ENCODE peak calls at places on chromosome 20, in nine cellular contexts. L is heart left ventricle, R is mesothelial cell of epicardium, W is AG10803, N is right lobe of liver, D is progenitor cell of endocrine pancreas, Z is breast epithelium, I is foreskin fibroblast, V is tibial nerve. X is an unnamed sample.

GRCh38 chr20:64241061-64241460 is 14.5 kb upstream of the PCMTD2 start:
- DNase-seq in L (no peak), R (no peak), W (no peak), N (peak), D (no peak), Z (no peak), I (no peak), V (no peak), X (no peak)

GRCh38 chr20:63177785-63178444 is 38.0 kb downstream of the YTHDF1 start:
- DNase-seq in L (no peak), R (no peak), W (no peak), N (no peak), D (no peak), Z (no peak), I (peak), V (no peak), X (no peak)

GRCh38 chr20:62792182-62792939 is 3.9 kb upstream of the MRGBP start:
- DNase-seq in L (no peak), R (no peak), W (peak), N (no peak), D (no peak), Z (no peak), I (no peak), V (no peak), X (no peak)

GRCh38 chr20:59121714-59122376 is 41.8 kb upstream of the ZNF831 start:
- DNase-seq in L (no peak), R (no peak), W (no peak), N (no peak), D (no peak), Z (no peak), I (no peak), V (no peak), X (no peak)

GRCh38 chr20:59678951-59679350 is 74.6 kb downstream of the PHACTR3 start:
- DNase-seq in L (no peak), R (no peak), W (no peak), N (no peak), D (no peak), Z (no peak), I (no peak), V (no peak), X (no peak)

GRCh38 chr20:57743450-57744095 is 33.8 kb upstream of the PMEPA1 start:
- DNase-seq in L (no peak), R (no peak), W (no peak), N (no peak), D (no peak), Z (no peak), I (no peak), V (no peak), X (no peak)

GRCh38 chr20:53215166-53215565 is 243.0 kb downstream of the TSHZ2 start:
- DNase-seq in L (no peak), R (no peak), W (no peak), N (no peak), D (no peak), Z (no peak), I (no peak), V (no peak), X (no peak)

GRCh38 chr20:63896136-63896890 is 1.4 kb downstream of the DNAJC5 start:
- DNase-seq in L (peak), R (no peak), W (peak), N (peak), D (no peak), Z (no peak), I (no peak), V (peak), X (no peak)

GRCh38 chr20:25394996-25395395 is 4.4 kb upstream of the ABHD12 start:
- DNase-seq in L (no peak), R (no peak), W (no peak), N (no peak), D (no peak), Z (no peak), I (no peak), V (no peak), X (no peak)

GRCh38 chr20:15900443-15900842 is 672.8 kb downstream of the KIF16B start:
- DNase-seq in L (no peak), R (no peak), W (no peak), N (no peak), D (no peak), Z (no peak), I (no peak), V (no peak), X (no peak)

GRCh38 chr20:50898475-50898874 is 32.8 kb downstream of the ADNP start:
- DNase-seq in L (no peak), R (no peak), W (peak), N (no peak), D (no peak), Z (no peak), I (no peak), V (no peak), X (no peak)

GRCh38 chr20:10513091-10513490 is 78.0 kb downstream of the SLX4IP start:
- DNase-seq in L (no peak), R (no peak), W (no peak), N (no peak), D (no peak), Z (no peak), I (no peak), V (no peak), X (no peak)

GRCh38 chr20:51628533-51629398 is 86.2 kb upstream of the NFATC2 start:
- DNase-seq in L (no peak), R (no peak), W (peak), N (no peak), D (no peak), Z (no peak), I (peak), V (no peak), X (no peak)

GRCh38 chr20:5402903-5403531 is 86.3 kb upstream of the PROKR2 start:
- DNase-seq in L (no peak), R (no peak), W (peak), N (no peak), D (peak), Z (no peak), I (no peak), V (no peak), X (no peak)

GRCh38 chr20:55918471-55918870 is 86.8 kb downstream of the CBLN4 start:
- DNase-seq in L (no peak), R (no peak), W (no peak), N (no peak), D (no peak), Z (no peak), I (no peak), V (no peak), X (no peak)

GRCh38 chr20:25541676-25542075 is 43.7 kb downstream of the NINL start:
- DNase-seq in L (no peak), R (no peak), W (peak), N (no peak), D (no peak), Z (no peak), I (peak), V (no peak), X (no peak)

GRCh38 chr20:1631309-1632227 is 11.8 kb upstream of the SIRPB1 start:
- DNase-seq in L (no peak), R (no peak), W (peak), N (no peak), D (no peak), Z (no peak), I (no peak), V (no peak), X (no peak)

GRCh38 chr20:21398505-21399057 is 1.3 kb upstream of the NKX2-4 start:
- DNase-seq in L (no peak), R (no peak), W (no peak), N (no peak), D (no peak), Z (no peak), I (no peak), V (no peak), X (no peak)

GRCh38 chr20:3221398-3222226 is 12.3 kb downstream of the ITPA start:
- DNase-seq in L (no peak), R (no peak), W (no peak), N (no peak), D (no peak), Z (no peak), I (no peak), V (no peak), X (no peak)

GRCh38 chr20:46366826-46367225 is 39.6 kb downstream of the ELMO2 start:
- DNase-seq in L (no peak), R (no peak), W (no peak), N (no peak), D (no peak), Z (no peak), I (no peak), V (no peak), X (no peak)

GRCh38 chr20:9294081-9294480 is 220.3 kb upstream of the LAMP5 start:
- DNase-seq in L (no peak), R (no peak), W (peak), N (no peak), D (no peak), Z (no peak), I (peak), V (no peak), X (no peak)

GRCh38 chr20:57198359-57199072 is 67.9 kb downstream of the BMP7 start:
- DNase-seq in L (no peak), R (no peak), W (peak), N (no peak), D (no peak), Z (no peak), I (no peak), V (no peak), X (no peak)

GRCh38 chr20:2172305-2173175 is 70.9 kb downstream of the STK35 start:
- DNase-seq in L (peak), R (peak), W (peak), N (peak), D (peak), Z (peak), I (peak), V (peak), X (peak)

GRCh38 chr20:14632906-14633305 is 295.5 kb upstream of the FLRT3 start:
- DNase-seq in L (no peak), R (no peak), W (no peak), N (no peak), D (no peak), Z (no peak), I (no peak), V (no peak), X (no peak)

GRCh38 chr20:33668087-33668790 is 1.5 kb downstream of the ACTL10 start:
- DNase-seq in L (peak), R (no peak), W (no peak), N (peak), D (peak), Z (no peak), I (no peak), V (peak), X (peak)

GRCh38 chr20:25600632-25601031 is 15.3 kb upstream of the NINL start:
- DNase-seq in L (no peak), R (no peak), W (no peak), N (no peak), D (no peak), Z (no peak), I (no peak), V (no peak), X (no peak)

GRCh38 chr20:24534282-24534681 is 64.9 kb downstream of the SYNDIG1 start:
- DNase-seq in L (no peak), R (no peak), W (no peak), N (no peak), D (no peak), Z (no peak), I (no peak), V (no peak), X (no peak)

GRCh38 chr20:58256842-58257241 is 28.4 kb upstream of the ANKRD60 start:
- DNase-seq in L (no peak), R (no peak), W (no peak), N (no peak), D (no peak), Z (no peak), I (no peak), V (no peak), X (no peak)

GRCh38 chr20:8667306-8667705 is 401.6 kb upstream of the PLCB4 start:
- DNase-seq in L (no peak), R (no peak), W (no peak), N (no peak), D (no peak), Z (no peak), I (no peak), V (no peak), X (no peak)

GRCh38 chr20:39605908-39606307 is 643.8 kb downstream of the DHX35 start:
- DNase-seq in L (no peak), R (no peak), W (no peak), N (no peak), D (no peak), Z (no peak), I (no peak), V (no peak), X (no peak)

GRCh38 chr20:63223121-63223825 is 7.3 kb upstream of the YTHDF1 start:
- DNase-seq in L (no peak), R (no peak), W (peak), N (no peak), D (no peak), Z (no peak), I (no peak), V (no peak), X (no peak)

GRCh38 chr20:33532753-33533459 is 43.0 kb downstream of the CBFA2T2 start:
- DNase-seq in L (no peak), R (no peak), W (peak), N (no peak), D (no peak), Z (no peak), I (no peak), V (no peak), X (no peak)

GRCh38 chr20:32261644-32262043 is 15.8 kb upstream of the KIF3B start:
- DNase-seq in L (no peak), R (no peak), W (no peak), N (no peak), D (no peak), Z (no peak), I (no peak), V (no peak), X (no peak)

GRCh38 chr20:44942264-44942973 is 17.8 kb downstream of the TOMM34 start:
- DNase-seq in L (no peak), R (no peak), W (no peak), N (no peak), D (no peak), Z (no peak), I (no peak), V (no peak), X (no peak)
- TF ChIP-seq CTCF in L (no peak), R (no peak), W (no peak), N (no peak), D (no peak), Z (no peak), I (peak), V (no peak), X (no peak)

DNA sequence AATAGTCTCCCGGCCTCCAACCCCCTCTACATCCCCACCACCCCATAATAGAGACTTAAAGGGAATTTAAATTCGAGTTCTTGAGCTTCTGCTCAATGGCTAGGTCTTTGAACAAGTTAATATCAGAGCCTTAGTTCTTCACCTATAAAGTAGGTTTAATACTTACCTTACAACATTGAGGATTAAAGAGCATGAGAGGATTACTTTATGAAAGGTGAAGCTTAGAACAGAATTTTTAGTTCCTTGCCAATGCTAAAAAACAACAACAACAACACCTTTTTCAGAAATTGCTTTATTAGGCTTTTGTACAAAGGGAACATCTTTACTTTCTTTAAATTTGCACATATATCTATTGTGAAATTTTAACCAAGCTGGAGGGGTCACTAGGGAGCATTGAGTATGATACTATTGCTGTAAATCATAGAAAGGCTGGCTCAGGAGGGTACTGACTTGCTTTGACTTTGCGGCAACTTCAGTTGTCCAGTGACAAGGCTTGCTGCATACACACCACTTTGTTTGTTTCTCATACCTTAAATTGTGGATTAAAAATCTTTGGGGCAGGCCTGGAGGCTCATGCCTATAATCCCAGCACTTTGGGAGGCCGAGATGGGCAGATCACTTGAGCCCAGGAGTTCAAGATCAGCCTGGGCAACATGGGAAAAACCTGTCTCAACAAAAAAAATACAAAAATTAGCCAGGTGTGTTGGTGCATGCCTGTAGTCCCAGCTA is 9.7 kb downstream of the TOP1 start:
- DNase-seq in L (no peak), R (no peak), W (no peak), N (no peak), D (no peak), Z (no peak), I (no peak), V (no peak), X (no peak)
- TF ChIP-seq CTCF in L (no peak), R (no peak), W (no peak), N (no peak), D (no peak), Z (no peak), I (no peak), V (no peak), X (no peak)

DNA sequence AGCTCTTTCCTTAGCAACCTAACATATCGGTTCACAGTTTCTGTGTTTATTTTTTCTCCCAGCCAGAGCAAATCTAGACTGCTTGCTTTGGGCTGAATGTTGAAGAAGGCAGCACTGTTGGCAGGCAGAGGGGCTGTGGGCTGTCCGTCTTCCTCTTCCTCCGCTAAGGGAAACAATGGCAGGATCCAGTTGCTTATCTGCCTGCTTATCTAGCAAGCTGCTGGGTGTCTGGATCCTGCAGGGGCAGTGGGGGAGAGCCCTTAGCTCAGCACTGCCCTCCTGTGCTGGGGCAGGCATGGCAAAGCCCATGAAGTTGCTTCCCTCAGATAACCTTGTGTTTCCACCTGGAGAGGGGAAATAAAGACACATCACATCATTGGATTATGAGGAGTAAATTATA is 92.7 kb upstream of the CD93 start:
- DNase-seq in L (peak), R (no peak), W (no peak), N (no peak), D (no peak), Z (no peak), I (no peak), V (no peak), X (no peak)
- TF ChIP-seq CTCF in L (peak), R (no peak), W (no peak), N (no peak), D (no peak), Z (no peak), I (no peak), V (no peak), X (no peak)

DNA sequence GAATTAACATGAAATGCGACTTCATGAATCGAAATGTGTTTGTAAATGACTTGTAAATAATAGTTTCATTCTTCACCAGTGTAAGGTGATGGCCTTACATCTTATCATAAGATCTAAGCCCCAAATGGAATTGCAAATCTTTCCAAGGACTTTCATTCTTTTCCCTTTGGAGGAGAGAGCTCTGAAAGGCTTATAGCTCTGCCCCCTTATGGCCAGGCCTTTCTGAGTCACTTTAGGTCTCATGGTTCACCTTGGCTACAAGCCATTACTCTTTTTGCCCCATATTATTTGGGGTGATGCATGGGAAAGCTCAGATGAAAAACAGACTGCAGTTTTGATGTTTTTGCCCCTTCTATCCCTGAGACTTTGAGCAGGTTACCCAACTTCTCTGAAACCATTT is 209.1 kb upstream of the BMP2 start:
- DNase-seq in L (no peak), R (no peak), W (no peak), N (no peak), D (no peak), Z (no peak), I (no peak), V (no peak), X (no peak)
- TF ChIP-seq CTCF in L (no peak), R (no peak), W (no peak), N (no peak), D (peak), Z (no peak), I (no peak), V (no peak), X (no peak)

GRCh38 chr20:20188647-20189046 is 136.3 kb downstream of the CFAP61 start:
- DNase-seq in L (no peak), R (no peak), W (no peak), N (no peak), D (no peak), Z (no peak), I (no peak), V (no peak), X (no peak)

GRCh38 chr20:20181322-20181721 is 129.0 kb downstream of the CFAP61 start:
- DNase-seq in L (no peak), R (no peak), W (no peak), N (no peak), D (no peak), Z (no peak), I (no peak), V (no peak), X (no peak)

GRCh38 chr20:20184711-20185110 is 132.4 kb downstream of the CFAP61 start:
- DNase-seq in L (no peak), R (no peak), W (no peak), N (no peak), D (no peak), Z (no peak), I (no peak), V (no peak), X (no peak)

GRCh38 chr20:20184149-20184548 is 131.8 kb downstream of the CFAP61 start:
- DNase-seq in L (no peak), R (no peak), W (peak), N (no peak), D (no peak), Z (no peak), I (no peak), V (no peak), X (no peak)
- TF ChIP-seq CTCF in L (peak), R (no peak), W (peak), N (peak), D (peak), Z (no peak), I (peak), V (no peak), X (peak)

DNA sequence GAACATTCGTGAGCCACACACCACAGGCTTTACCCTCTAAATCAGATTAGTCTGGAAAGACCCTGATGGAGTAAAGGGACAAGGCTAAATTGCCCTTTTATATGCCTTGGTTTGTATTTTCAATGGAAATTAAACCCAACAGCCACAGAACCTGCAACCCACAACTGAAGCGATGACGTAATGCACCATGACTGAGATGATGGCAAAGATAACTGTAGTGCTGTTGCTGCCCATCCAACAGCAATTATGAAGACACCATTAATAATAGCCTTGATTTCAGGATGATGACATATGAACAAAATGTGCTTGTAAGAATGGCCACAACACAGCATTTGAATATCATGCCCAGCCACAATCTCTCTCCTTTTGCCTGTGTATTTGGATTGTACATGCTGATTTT is 22.3 kb downstream of the SCP2D1 start:
- DNase-seq in L (no peak), R (no peak), W (no peak), N (no peak), D (no peak), Z (no peak), I (no peak), V (no peak), X (no peak)
- TF ChIP-seq CTCF in L (no peak), R (no peak), W (no peak), N (no peak), D (no peak), Z (no peak), I (no peak), V (no peak), X (no peak)

GRCh38 chr20:48010623-48011022 is 225.3 kb upstream of the SULF2 start:
- DNase-seq in L (no peak), R (no peak), W (no peak), N (no peak), D (no peak), Z (no peak), I (no peak), V (no peak), X (no peak)

GRCh38 chr20:48008850-48009535 is 223.7 kb upstream of the SULF2 start:
- DNase-seq in L (no peak), R (no peak), W (peak), N (no peak), D (no peak), Z (no peak), I (no peak), V (no peak), X (no peak)

GRCh38 chr20:48015136-48015925 is 230.1 kb upstream of the SULF2 start:
- DNase-seq in L (no peak), R (no peak), W (peak), N (no peak), D (no peak), Z (no peak), I (no peak), V (no peak), X (no peak)

GRCh38 chr20:48011025-48011424 is 225.7 kb upstream of the SULF2 start:
- DNase-seq in L (no peak), R (no peak), W (no peak), N (no peak), D (no peak), Z (no peak), I (no peak), V (no peak), X (no peak)

GRCh38 chr20:48012401-48012974 is 227.2 kb upstream of the SULF2 start:
- DNase-seq in L (no peak), R (no peak), W (peak), N (no peak), D (no peak), Z (no peak), I (peak), V (no peak), X (no peak)
- TF ChIP-seq CTCF in L (no peak), R (no peak), W (peak), N (no peak), D (no peak), Z (no peak), I (peak), V (no peak), X (peak)

X was measured in type B pancreatic cell.